ENCODE peak calls at places on chromosome 11, in four cellular contexts. E, N, S and U are unnamed samples.

GRCh38 chr11:12765428-12765827 is 91.2 kb downstream of the TEAD1 start:
- DNase-seq in E (no peak), N (no peak), S (peak), U (peak)

GRCh38 chr11:11498195-11498594 is 123.6 kb downstream of the GALNT18 start:
- DNase-seq in S (no peak), N (no peak), E (no peak), U (no peak)

GRCh38 chr11:66904981-66905521 is 48.2 kb downstream of the LRFN4 start:
- DNase-seq in N (no peak), E (no peak), S (no peak), U (no peak)

GRCh38 chr11:34647131-34647530 is 26.2 kb downstream of the EHF start:
- DNase-seq in E (no peak), N (no peak), S (peak), U (no peak)

GRCh38 chr11:1083621-1084551 is 9.2 kb downstream of the MUC2 start:
- DNase-seq in E (no peak), N (no peak), S (no peak), U (no peak)

GRCh38 chr11:68113986-68114385 is 7.2 kb downstream of the CHKA start:
- DNase-seq in E (no peak), S (peak), N (no peak), U (no peak)

GRCh38 chr11:45213316-45213665 is 66.9 kb downstream of the PRDM11 start:
- DNase-seq in E (no peak), S (no peak), N (no peak), U (no peak)

GRCh38 chr11:126339866-126340434 is 15.5 kb upstream of the ST3GAL4 start:
- DNase-seq in E (peak), N (no peak), S (peak), U (no peak)

GRCh38 chr11:17983569-17983968 is 29.3 kb downstream of the SERGEF start:
- DNase-seq in E (no peak), N (no peak), S (no peak), U (no peak)

GRCh38 chr11:6541356-6541755 is 44.3 kb downstream of the DNHD1 start:
- DNase-seq in N (no peak), S (no peak), E (no peak), U (no peak)

GRCh38 chr11:75031771-75032549 is 43.2 kb downstream of the NEU3 start:
- DNase-seq in E (peak), N (peak), S (peak), U (peak)

GRCh38 chr11:14380125-14380936 is 21.3 kb upstream of the RRAS2 start:
- DNase-seq in E (no peak), N (no peak), S (no peak), U (no peak)

GRCh38 chr11:131824766-131825165 is 454.4 kb downstream of the NTM start:
- DNase-seq in N (no peak), E (no peak), S (peak), U (no peak)

GRCh38 chr11:108713076-108713790 is 48.4 kb downstream of the DDX10 start:
- DNase-seq in E (no peak), S (peak), N (no peak), U (no peak)

GRCh38 chr11:76023408-76024068 is 182.8 kb downstream of the WNT11 start:
- DNase-seq in S (no peak), E (no peak), N (no peak), U (no peak)

GRCh38 chr11:63907808-63908530 is 9.0 kb downstream of the RCOR2 start:
- DNase-seq in N (no peak), S (no peak), E (peak), U (no peak)

GRCh38 chr11:107562647-107563208 is 2.8 kb downstream of the ALKBH8 start:
- DNase-seq in E (no peak), N (no peak), S (peak), U (no peak)

GRCh38 chr11:59223177-59223576 is 10.4 kb upstream of the MPEG1 start:
- DNase-seq in N (no peak), E (no peak), S (no peak), U (no peak)

GRCh38 chr11:59223611-59224010 is 10.9 kb upstream of the MPEG1 start:
- DNase-seq in E (no peak), S (no peak), N (no peak), U (no peak)

GRCh38 chr11:59224419-59224928 is 11.7 kb upstream of the MPEG1 start:
- DNase-seq in E (no peak), S (no peak), N (no peak), U (no peak)

GRCh38 chr11:59226396-59226795 is 13.7 kb upstream of the MPEG1 start:
- DNase-seq in S (no peak), E (no peak), N (no peak), U (no peak)

DNA sequence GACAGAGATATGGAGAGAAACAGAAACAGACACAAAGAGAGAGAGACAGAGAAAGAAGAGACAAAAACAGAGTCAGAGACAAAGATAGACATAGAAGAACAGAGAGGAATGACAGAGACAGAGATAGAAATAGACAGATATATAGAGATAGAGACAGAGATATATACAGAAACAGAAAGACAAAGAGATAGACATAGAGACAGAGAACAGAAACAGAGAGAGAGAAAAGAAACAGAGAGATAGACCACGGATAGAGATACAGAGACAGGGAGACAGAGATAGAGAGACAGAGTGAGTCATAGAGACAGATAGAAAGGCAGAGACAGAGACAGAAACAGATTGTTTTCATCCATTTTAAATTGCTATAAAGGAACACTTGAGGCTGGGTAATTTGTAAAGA is 12.3 kb upstream of the MPEG1 start:
- DNase-seq in S (no peak), E (no peak), N (no peak), U (no peak)
- H3K4me3 ChIP-seq in S (no peak), E (no peak), N (no peak), U (no peak)

GRCh38 chr11:80718611-80719291 is 1277.9 kb upstream of the TENM4 start:
- DNase-seq in N (no peak), E (no peak), S (no peak), U (no peak)

GRCh38 chr11:80719292-80719646 is 1278.4 kb upstream of the TENM4 start:
- DNase-seq in S (no peak), N (no peak), E (peak), U (no peak)

GRCh38 chr11:80722616-80723015 is 1281.8 kb upstream of the TENM4 start:
- DNase-seq in E (no peak), S (no peak), N (no peak), U (no peak)

GRCh38 chr11:80724366-80724765 is 1283.5 kb upstream of the TENM4 start:
- DNase-seq in N (no peak), S (no peak), E (no peak), U (no peak)

GRCh38 chr11:80720295-80720694 is 1279.5 kb upstream of the TENM4 start:
- DNase-seq in E (no peak), S (no peak), N (no peak), U (no peak)
- H3K4me3 ChIP-seq in E (no peak), S (no peak), N (no peak), U (no peak)

GRCh38 chr11:84719935-84720577 is 907.1 kb downstream of the DLG2 start:
- DNase-seq in E (peak), N (peak), S (no peak), U (no peak)
- H3K4me3 ChIP-seq in E (peak), N (peak), S (no peak), U (no peak)

GRCh38 chr11:96037267-96037990 is 113.5 kb upstream of the MTMR2 start:
- DNase-seq in S (no peak), E (no peak), N (no peak), U (no peak)
- H3K4me3 ChIP-seq in S (no peak), E (no peak), N (no peak), U (no peak)

GRCh38 chr11:105610796-105611361 is 1.0 kb downstream of the GRIA4 start:
- DNase-seq in E (peak), S (no peak), N (no peak), U (no peak)

GRCh38 chr11:105611837-105612480 is 2.1 kb downstream of the GRIA4 start:
- DNase-seq in N (no peak), S (no peak), E (peak), U (no peak)

GRCh38 chr11:105611414-105611813 is 1.5 kb downstream of the GRIA4 start:
- DNase-seq in E (no peak), S (no peak), N (no peak), U (no peak)

GRCh38 chr11:105609832-105610781 is at the start of gene GRIA4:
- DNase-seq in S (peak), N (peak), E (peak), U (no peak)

DNA sequence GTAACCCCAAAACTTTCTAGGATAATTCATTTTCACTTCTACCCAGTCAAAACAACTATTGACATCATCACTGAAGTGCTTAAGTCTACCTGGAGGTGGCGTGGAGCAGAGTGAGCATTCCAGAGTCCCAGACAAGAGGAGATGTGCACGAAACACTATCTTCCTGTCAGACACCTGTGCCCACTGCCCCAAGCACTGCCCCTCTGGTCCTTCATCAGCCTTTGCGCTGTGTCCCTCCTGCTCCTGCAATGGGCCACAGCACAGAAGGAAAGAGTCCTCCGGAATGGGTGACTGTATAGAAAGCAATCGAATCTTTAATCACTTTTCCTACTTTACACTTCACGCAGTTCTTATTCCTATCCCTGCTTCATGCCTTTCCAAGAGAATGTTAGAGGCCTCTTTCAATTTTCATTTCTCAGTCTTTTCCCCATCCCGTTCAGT is 512 bp upstream of the GRIA4 start:
- DNase-seq in S (peak), N (no peak), E (peak), U (peak)
- H3K4me3 ChIP-seq in S (no peak), N (no peak), E (peak), U (no peak)

GRCh38 chr11:46277313-46277622 is 194 bp upstream of the CREB3L1 start:
- DNase-seq in N (no peak), E (no peak), S (peak), U (no peak)
- H3K4me3 ChIP-seq in N (peak), E (peak), S (peak), U (no peak)